ENCODE peak calls at places on chromosomes 12 and 14, in nine cellular contexts. O, X, Q, C, K, E, B, Z and G are unnamed samples.

GRCh38 chr12:43309845-43310405 is 242.1 kb downstream of the ADAMTS20 start:
- DNase-seq in O (no peak), X (no peak), Q (no peak), C (no peak), K (no peak), E (peak; percentile 96), B (no peak), Z (peak; percentile 96), G (no peak)

GRCh38 chr14:96994999-96995398 is 197.8 kb downstream of the VRK1 start:
- DNase-seq in O (no peak), X (no peak), Q (no peak), C (no peak), K (no peak), E (no peak), B (no peak), Z (no peak), G (no peak)

GRCh38 chr12:51686727-51687126 is 95.7 kb downstream of the SCN8A start:
- DNase-seq in O (no peak), X (no peak), Q (peak; percentile 32), C (no peak), K (no peak), E (peak; percentile 5), B (no peak), Z (no peak), G (no peak)

GRCh38 chr12:38139456-38139855 is 177.1 kb upstream of the ALG10B start:
- DNase-seq in O (no peak), X (no peak), Q (no peak), C (no peak), K (no peak), E (no peak), B (no peak), Z (no peak), G (no peak)

GRCh38 chr14:102095871-102096568 is 9.2 kb upstream of the HSP90AA1 start:
- DNase-seq in O (no peak), X (no peak), Q (no peak), C (no peak), K (no peak), E (peak; percentile 21), B (no peak), Z (no peak), G (no peak)

GRCh38 chr12:32115404-32116104 is 8.9 kb downstream of the BICD1 start:
- DNase-seq in O (peak; percentile 81), X (peak; percentile 35), Q (peak; percentile 99), C (peak; percentile 89), K (peak; percentile 57), E (peak; percentile 100), B (peak; percentile 39), Z (peak; percentile 99), G (peak; percentile 54)

GRCh38 chr14:33483110-33483509 is 467.8 kb downstream of the EGLN3 start:
- DNase-seq in O (no peak), X (no peak), Q (no peak), C (no peak), K (no peak), E (no peak), B (no peak), Z (no peak), G (no peak)

GRCh38 chr12:30988887-30989286 is 62.3 kb downstream of the TSPAN11 start:
- DNase-seq in O (peak; percentile 72), X (no peak), Q (no peak), C (no peak), K (peak; percentile 48), E (no peak), B (no peak), Z (no peak), G (peak; percentile 54)

GRCh38 chr14:61526405-61527312 is 168.7 kb upstream of the HIF1A start:
- DNase-seq in O (peak; percentile 97), X (no peak), Q (no peak), C (no peak), K (peak; percentile 55), E (no peak), B (no peak), Z (no peak), G (no peak)

GRCh38 chr14:105067969-105068301 is 2.7 kb upstream of the GPR132 start:
- DNase-seq in O (no peak), X (no peak), Q (no peak), C (peak; percentile 69), K (no peak), E (no peak), B (no peak), Z (no peak), G (peak; percentile 51)

GRCh38 chr12:47156167-47156736 is 76.5 kb upstream of the AMIGO2 start:
- DNase-seq in O (peak; percentile 84), X (no peak), Q (peak; percentile 80), C (no peak), K (no peak), E (peak; percentile 77), B (peak; percentile 40), Z (no peak), G (no peak)

GRCh38 chr12:79515526-79515935 is 175.2 kb downstream of the PAWR start:
- DNase-seq in O (no peak), X (no peak), Q (peak; percentile 48), C (no peak), K (no peak), E (no peak), B (no peak), Z (no peak), G (no peak)

GRCh38 chr12:22467190-22467589 is 77.2 kb downstream of the C2CD5 start:
- DNase-seq in O (no peak), X (no peak), Q (no peak), C (no peak), K (no peak), E (peak; percentile 74), B (no peak), Z (no peak), G (no peak)
- H3K4me3 ChIP-seq in O (no peak overlapping the region), X (no peak overlapping the region), Q (no peak overlapping the region), C (no peak overlapping the region), K (no peak overlapping the region), E (no peak overlapping the region), B (no peak overlapping the region), Z (no peak overlapping the region), G (no peak overlapping the region)

GRCh38 chr14:76844223-76844622 is 18.0 kb downstream of the LRRC74A start:
- DNase-seq in O (peak; percentile 90), X (no peak), Q (peak; percentile 33), C (peak; percentile 88), K (no peak), E (peak; percentile 44), B (peak; percentile 48), Z (no peak), G (peak; percentile 38)
- TF ChIP-seq CTCF in O (peak; percentile 64), X (no peak), Q (peak; percentile 24), C (no peak), K (no peak), E (peak; percentile 26), B (no peak), Z (peak; percentile 24), G (no peak)

GRCh38 chr12:107859367-107859766 is 84.9 kb downstream of the ASCL4 start:
- DNase-seq in O (no peak), X (no peak), Q (no peak), C (no peak), K (no peak), E (no peak), B (no peak), Z (no peak), G (no peak)

GRCh38 chr12:107864235-107864634 is 89.7 kb downstream of the ASCL4 start:
- DNase-seq in O (no peak), X (no peak), Q (no peak), C (no peak), K (no peak), E (no peak), B (no peak), Z (no peak), G (no peak)
- H3K4me3 ChIP-seq in O (no peak overlapping the region), X (no peak overlapping the region), Q (no peak overlapping the region), C (no peak overlapping the region), K (no peak overlapping the region), E (no peak overlapping the region), B (no peak overlapping the region), Z (no peak overlapping the region), G (no peak overlapping the region)

DNA sequence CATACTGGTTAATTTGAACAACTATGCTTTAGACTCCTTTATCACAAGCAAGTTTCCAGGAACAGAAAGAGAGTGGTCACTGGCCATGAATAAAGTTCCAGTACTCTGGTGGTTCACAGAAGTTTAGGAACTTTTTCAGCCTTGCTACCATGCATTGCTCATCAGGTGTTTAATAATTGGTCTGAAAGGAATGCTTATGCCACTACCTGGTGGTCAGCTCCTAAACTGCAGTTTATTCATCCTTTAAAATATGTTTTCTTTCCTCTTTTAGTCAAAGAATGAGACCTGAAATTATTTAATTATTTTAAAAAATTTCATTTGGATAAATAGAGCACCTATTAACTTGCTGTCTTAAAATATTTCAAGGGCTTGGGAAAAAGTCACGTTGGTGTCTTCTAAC is 260.1 kb upstream of the OR4E1 start:
- DNase-seq in O (no peak), X (peak; percentile 62), Q (no peak), C (no peak), K (no peak), E (peak; percentile 14), B (no peak), Z (no peak), G (no peak)
- TF ChIP-seq CTCF in O (peak; percentile 16), X (peak; percentile 91), Q (no peak), C (peak; percentile 16), K (no peak), E (peak; percentile 25), B (no peak), Z (no peak), G (no peak)

GRCh38 chr14:67411375-67411774 is 590 bp downstream of the PLEK2 start:
- DNase-seq in O (no peak), X (no peak), Q (peak; percentile 14), C (no peak), K (no peak), E (peak; percentile 26), B (no peak), Z (no peak), G (no peak)

GRCh38 chr14:67410313-67410712 is 1.7 kb downstream of the PLEK2 start:
- DNase-seq in O (no peak), X (no peak), Q (no peak), C (no peak), K (peak; percentile 89), E (no peak), B (no peak), Z (no peak), G (peak; percentile 87)

GRCh38 chr14:67409461-67409860 is 2.5 kb downstream of the PLEK2 start:
- DNase-seq in O (no peak), X (no peak), Q (no peak), C (no peak), K (no peak), E (no peak), B (no peak), Z (no peak), G (no peak)

GRCh38 chr14:67413806-67414769 is 2.1 kb upstream of the PLEK2 start:
- DNase-seq in O (peak; percentile 40), X (no peak), Q (peak; percentile 47), C (no peak), K (no peak), E (peak; percentile 69), B (no peak), Z (peak; percentile 26), G (no peak)

DNA sequence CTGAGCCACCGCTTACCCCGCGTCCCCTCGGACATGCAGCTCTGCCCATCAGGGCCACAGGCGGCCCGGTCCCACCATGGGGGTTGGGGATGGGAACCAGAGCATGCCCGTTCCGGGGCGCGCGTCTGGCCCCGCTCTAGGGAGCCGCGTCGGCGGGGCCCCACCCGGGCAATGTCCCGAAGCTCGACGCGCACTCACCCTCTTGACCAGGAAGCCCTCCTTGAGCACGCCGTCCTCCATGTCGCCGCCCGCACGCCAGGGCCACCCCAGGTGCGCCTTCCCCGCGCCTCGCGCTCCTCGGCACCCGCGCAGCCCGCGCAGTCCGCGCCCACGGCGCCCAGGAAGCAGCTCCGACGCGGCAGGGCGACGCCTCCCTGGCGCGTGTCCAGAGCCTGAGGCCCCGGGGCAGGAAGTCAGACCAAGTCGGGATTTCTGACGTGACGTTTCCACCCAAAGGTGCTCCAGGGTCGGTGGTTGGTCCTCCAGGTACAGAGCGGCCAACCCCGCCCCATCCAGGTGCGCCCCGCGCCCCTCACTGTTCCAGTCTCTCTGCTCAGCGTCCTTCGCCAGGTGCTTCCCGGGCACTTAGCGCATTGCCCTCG is at the start of gene PLEK2:
- DNase-seq in O (peak; percentile 82), X (no peak), Q (peak; percentile 27), C (peak; percentile 92), K (peak; percentile 89), E (peak; percentile 40), B (no peak), Z (no peak), G (peak; percentile 90)
- H3K4me3 ChIP-seq in O (peak within 1 kb of the TSS; percentile 3), X (no peak within 1 kb of the TSS), Q (peak within 1 kb of the TSS; percentile 67), C (peak within 1 kb of the TSS; percentile 25), K (peak within 1 kb of the TSS; percentile 44), E (peak within 1 kb of the TSS; percentile 64), B (no peak within 1 kb of the TSS), Z (peak within 1 kb of the TSS; percentile 56), G (peak within 1 kb of the TSS; percentile 17)